ENCODE peak calls at places on chromosome 5, in six cellular contexts. One of them, this sample, is unnamed. For H3K4me1, the result is how much of the 10 kb centered on the place peaks cover.

GRCh38 chr5:61680247-61680646 is 348.2 kb downstream of the ZSWIM6 start:
- DNase-seq in A673: no peak
- DNase-seq in RWPE2: no peak
- DNase-seq in right lobe of liver: no peak
- DNase-seq in fibroblast of lung: no peak
- DNase-seq in iPS DF 6.9: no peak
- DNase-seq in this sample: no peak

GRCh38 chr5:151596839-151597539 is 5.9 kb upstream of the FAT2 start:
- DNase-seq in A673: no peak
- DNase-seq in RWPE2: no peak
- DNase-seq in right lobe of liver: no peak
- DNase-seq in fibroblast of lung: no peak
- DNase-seq in iPS DF 6.9: no peak
- DNase-seq in this sample: no peak

GRCh38 chr5:133977858-133978257 is 9.4 kb upstream of the C5orf15 start:
- DNase-seq in A673: no peak
- DNase-seq in RWPE2: no peak
- DNase-seq in right lobe of liver: no peak
- DNase-seq in fibroblast of lung: peak
- DNase-seq in iPS DF 6.9: no peak
- DNase-seq in this sample: no peak

GRCh38 chr5:154209591-154210081 is 19.1 kb downstream of the GALNT10 start:
- DNase-seq in A673: no peak
- DNase-seq in RWPE2: no peak
- DNase-seq in right lobe of liver: no peak
- DNase-seq in fibroblast of lung: no peak
- DNase-seq in iPS DF 6.9: no peak
- DNase-seq in this sample: no peak

GRCh38 chr5:68534131-68534940 is 318.8 kb downstream of the PIK3R1 start:
- DNase-seq in A673: peak
- DNase-seq in RWPE2: no peak
- DNase-seq in right lobe of liver: peak
- DNase-seq in fibroblast of lung: no peak
- DNase-seq in iPS DF 6.9: no peak
- DNase-seq in this sample: peak

GRCh38 chr5:122844916-122845252 is 529 bp upstream of the SNX24 start:
- DNase-seq in A673: no peak
- DNase-seq in RWPE2: no peak
- DNase-seq in right lobe of liver: no peak
- DNase-seq in fibroblast of lung: no peak
- DNase-seq in iPS DF 6.9: peak
- DNase-seq in this sample: no peak

GRCh38 chr5:9861664-9862256 is 231.6 kb upstream of the TAS2R1 start:
- DNase-seq in A673: no peak
- DNase-seq in RWPE2: no peak
- DNase-seq in right lobe of liver: no peak
- DNase-seq in fibroblast of lung: no peak
- DNase-seq in iPS DF 6.9: no peak
- DNase-seq in this sample: no peak

GRCh38 chr5:138082033-138082432 is 1.8 kb upstream of the WNT8A start:
- DNase-seq in A673: no peak
- DNase-seq in RWPE2: no peak
- DNase-seq in right lobe of liver: no peak
- DNase-seq in fibroblast of lung: no peak
- DNase-seq in iPS DF 6.9: no peak
- DNase-seq in this sample: no peak

GRCh38 chr5:138668451-138668850 is 84.8 kb upstream of the CTNNA1 start:
- DNase-seq in A673: no peak
- DNase-seq in RWPE2: no peak
- DNase-seq in right lobe of liver: no peak
- DNase-seq in fibroblast of lung: no peak
- DNase-seq in iPS DF 6.9: no peak
- DNase-seq in this sample: no peak

GRCh38 chr5:98770158-98770910 is 3.1 kb upstream of the RGMB start:
- DNase-seq in A673: peak
- DNase-seq in RWPE2: no peak
- DNase-seq in right lobe of liver: peak
- DNase-seq in fibroblast of lung: peak
- DNase-seq in iPS DF 6.9: no peak
- DNase-seq in this sample: peak

GRCh38 chr5:123454236-123454911 is 31.2 kb upstream of the CEP120 start:
- DNase-seq in A673: peak
- DNase-seq in RWPE2: no peak
- DNase-seq in right lobe of liver: no peak
- DNase-seq in fibroblast of lung: peak
- DNase-seq in iPS DF 6.9: no peak
- DNase-seq in this sample: no peak

GRCh38 chr5:7078901-7079300 is 317.0 kb upstream of the ADCY2 start:
- DNase-seq in A673: peak
- DNase-seq in RWPE2: no peak
- DNase-seq in right lobe of liver: no peak
- DNase-seq in fibroblast of lung: no peak
- DNase-seq in iPS DF 6.9: peak
- DNase-seq in this sample: peak

DNA sequence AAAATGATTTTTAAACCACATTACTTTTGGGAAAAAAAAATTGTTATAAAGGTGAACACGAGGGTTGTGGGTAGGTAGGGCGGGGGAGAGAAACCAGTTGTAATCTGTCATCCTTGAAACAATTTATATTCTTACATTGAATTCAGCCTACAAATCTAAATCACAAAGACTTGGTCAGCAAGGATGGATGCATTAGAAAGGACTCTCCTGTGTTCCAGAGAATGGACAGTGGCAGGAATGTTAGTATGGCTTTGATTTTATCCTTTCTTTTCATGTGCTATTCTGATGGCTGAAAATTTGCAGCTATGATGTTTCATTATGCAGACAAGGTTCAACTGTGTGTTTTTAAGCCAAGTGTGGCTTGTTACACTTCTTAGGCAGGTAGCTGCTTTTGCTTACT is 234.7 kb downstream of the SLF1 start:
- DNase-seq in A673: no peak
- DNase-seq in RWPE2: no peak
- DNase-seq in right lobe of liver: no peak
- DNase-seq in fibroblast of lung: no peak
- DNase-seq in iPS DF 6.9: no peak
- DNase-seq in this sample: no peak
- H3K4me1 ChIP-seq in A673: under half
- H3K4me1 ChIP-seq in RWPE2: under half
- H3K4me1 ChIP-seq in right lobe of liver: under half
- H3K4me1 ChIP-seq in fibroblast of lung: under half
- H3K4me1 ChIP-seq in iPS DF 6.9: under half
- H3K4me1 ChIP-seq in this sample: under half

GRCh38 chr5:1516615-1517601 is 6.9 kb downstream of the LPCAT1 start:
- DNase-seq in A673: no peak
- DNase-seq in RWPE2: peak
- DNase-seq in right lobe of liver: peak
- DNase-seq in fibroblast of lung: peak
- DNase-seq in iPS DF 6.9: no peak
- DNase-seq in this sample: peak

GRCh38 chr5:1515921-1516571 is 7.7 kb downstream of the LPCAT1 start:
- DNase-seq in A673: no peak
- DNase-seq in RWPE2: no peak
- DNase-seq in right lobe of liver: peak
- DNase-seq in fibroblast of lung: no peak
- DNase-seq in iPS DF 6.9: no peak
- DNase-seq in this sample: peak

GRCh38 chr5:1514027-1514818 is 9.5 kb downstream of the LPCAT1 start:
- DNase-seq in A673: no peak
- DNase-seq in RWPE2: peak
- DNase-seq in right lobe of liver: peak
- DNase-seq in fibroblast of lung: no peak
- DNase-seq in iPS DF 6.9: no peak
- DNase-seq in this sample: peak

GRCh38 chr5:1513326-1514026 is 10.3 kb downstream of the LPCAT1 start:
- DNase-seq in A673: no peak
- DNase-seq in RWPE2: peak
- DNase-seq in right lobe of liver: peak
- DNase-seq in fibroblast of lung: no peak
- DNase-seq in iPS DF 6.9: no peak
- DNase-seq in this sample: peak

GRCh38 chr5:1515311-1515920 is 8.3 kb downstream of the LPCAT1 start:
- DNase-seq in A673: no peak
- DNase-seq in RWPE2: peak
- DNase-seq in right lobe of liver: peak
- DNase-seq in fibroblast of lung: no peak
- DNase-seq in iPS DF 6.9: no peak
- DNase-seq in this sample: no peak
- H3K4me1 ChIP-seq in A673: under half
- H3K4me1 ChIP-seq in RWPE2: under half
- H3K4me1 ChIP-seq in right lobe of liver: under half
- H3K4me1 ChIP-seq in fibroblast of lung: under half
- H3K4me1 ChIP-seq in iPS DF 6.9: under half
- H3K4me1 ChIP-seq in this sample: under half

DNA sequence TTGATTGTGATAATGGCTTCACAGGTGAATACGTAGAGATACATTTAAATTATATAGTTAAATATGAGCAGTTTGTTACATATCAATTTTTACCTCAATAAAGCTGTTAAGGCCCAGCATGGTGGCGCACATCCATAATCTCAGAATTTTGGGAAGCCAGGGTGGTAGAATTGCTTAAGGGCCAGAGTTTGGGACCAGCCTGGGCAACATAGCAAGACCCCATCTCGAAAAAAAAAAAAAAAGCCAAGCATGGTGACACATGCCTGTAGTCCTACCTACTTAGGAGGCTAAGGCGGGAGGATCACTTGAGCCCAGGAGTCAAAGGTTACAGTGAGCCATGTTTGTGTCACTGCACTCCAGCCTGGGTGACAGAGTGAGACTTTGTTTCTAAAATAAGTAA is 138.7 kb upstream of the TMEM161B start:
- DNase-seq in A673: no peak
- DNase-seq in RWPE2: no peak
- DNase-seq in right lobe of liver: no peak
- DNase-seq in fibroblast of lung: no peak
- DNase-seq in iPS DF 6.9: no peak
- DNase-seq in this sample: no peak
- H3K4me1 ChIP-seq in A673: under half
- H3K4me1 ChIP-seq in RWPE2: under half
- H3K4me1 ChIP-seq in right lobe of liver: under half
- H3K4me1 ChIP-seq in fibroblast of lung: under half
- H3K4me1 ChIP-seq in iPS DF 6.9: under half
- H3K4me1 ChIP-seq in this sample: under half

GRCh38 chr5:34719029-34719428 is 62.9 kb downstream of the RAI14 start:
- DNase-seq in A673: no peak
- DNase-seq in RWPE2: no peak
- DNase-seq in right lobe of liver: no peak
- DNase-seq in fibroblast of lung: no peak
- DNase-seq in iPS DF 6.9: no peak
- DNase-seq in this sample: no peak
- H3K4me1 ChIP-seq in A673: under half
- H3K4me1 ChIP-seq in RWPE2: under half
- H3K4me1 ChIP-seq in right lobe of liver: under half
- H3K4me1 ChIP-seq in fibroblast of lung: under half
- H3K4me1 ChIP-seq in iPS DF 6.9: under half
- H3K4me1 ChIP-seq in this sample: under half

GRCh38 chr5:57185301-57185700 is 11.4 kb downstream of the GPBP1 start:
- DNase-seq in A673: no peak
- DNase-seq in RWPE2: no peak
- DNase-seq in right lobe of liver: no peak
- DNase-seq in fibroblast of lung: no peak
- DNase-seq in iPS DF 6.9: no peak
- DNase-seq in this sample: no peak
- H3K4me1 ChIP-seq in A673: under half
- H3K4me1 ChIP-seq in RWPE2: under half
- H3K4me1 ChIP-seq in right lobe of liver: half or more
- H3K4me1 ChIP-seq in fibroblast of lung: under half
- H3K4me1 ChIP-seq in iPS DF 6.9: under half
- H3K4me1 ChIP-seq in this sample: under half

GRCh38 chr5:126004636-126005035 is 418.6 kb upstream of the GRAMD2B start:
- DNase-seq in A673: peak
- DNase-seq in RWPE2: no peak
- DNase-seq in right lobe of liver: no peak
- DNase-seq in fibroblast of lung: no peak
- DNase-seq in iPS DF 6.9: no peak
- DNase-seq in this sample: no peak

GRCh38 chr5:126007841-126008240 is 415.4 kb upstream of the GRAMD2B start:
- DNase-seq in A673: no peak
- DNase-seq in RWPE2: no peak
- DNase-seq in right lobe of liver: no peak
- DNase-seq in fibroblast of lung: peak
- DNase-seq in iPS DF 6.9: no peak
- DNase-seq in this sample: no peak

GRCh38 chr5:126002222-126002897 is 420.8 kb upstream of the GRAMD2B start:
- DNase-seq in A673: peak
- DNase-seq in RWPE2: no peak
- DNase-seq in right lobe of liver: peak
- DNase-seq in fibroblast of lung: peak
- DNase-seq in iPS DF 6.9: no peak
- DNase-seq in this sample: no peak

GRCh38 chr5:126000533-126000932 is 422.7 kb upstream of the GRAMD2B start:
- DNase-seq in A673: no peak
- DNase-seq in RWPE2: no peak
- DNase-seq in right lobe of liver: no peak
- DNase-seq in fibroblast of lung: no peak
- DNase-seq in iPS DF 6.9: no peak
- DNase-seq in this sample: no peak

DNA sequence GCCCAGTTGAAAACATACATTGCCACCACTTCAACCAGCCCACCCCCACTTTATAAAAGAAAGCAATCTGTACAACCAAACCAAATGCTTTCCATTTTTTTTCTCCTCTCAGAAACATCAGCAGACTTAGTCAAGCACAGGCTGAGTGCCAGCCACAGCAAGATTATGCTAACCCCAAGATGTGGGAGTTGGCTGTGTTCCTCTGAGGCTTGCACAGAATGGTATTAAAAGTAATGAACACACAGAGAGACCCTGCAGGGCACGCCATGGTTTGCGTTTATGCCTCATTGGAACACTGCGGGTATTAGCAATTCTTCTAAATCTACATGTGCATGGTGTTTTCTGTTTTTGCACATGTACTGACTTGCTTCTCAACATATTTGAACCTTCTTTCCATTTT is 419.9 kb upstream of the GRAMD2B start:
- DNase-seq in A673: peak
- DNase-seq in RWPE2: no peak
- DNase-seq in right lobe of liver: no peak
- DNase-seq in fibroblast of lung: peak
- DNase-seq in iPS DF 6.9: no peak
- DNase-seq in this sample: peak
- H3K4me1 ChIP-seq in A673: under half
- H3K4me1 ChIP-seq in RWPE2: under half
- H3K4me1 ChIP-seq in right lobe of liver: under half
- H3K4me1 ChIP-seq in fibroblast of lung: under half
- H3K4me1 ChIP-seq in iPS DF 6.9: under half
- H3K4me1 ChIP-seq in this sample: under half